ENCODE peak calls at places on chromosomes 4 and X, in five cellular contexts. D is fibroblast of pulmonary artery, C is transverse colon, K is A549, T is fibroblast of lung. Z is an unnamed sample.

GRCh38 chr4:48100248-48100647 is 33.8 kb downstream of the TXK start:
- DNase-seq in D (no peak), C (no peak), K (no peak), T (no peak), Z (no peak)

GRCh38 chrX:115233497-115234219 is at the start of gene LRCH2:
- DNase-seq in D (peak; percentile 38), C (no peak), K (no peak), T (no peak), Z (peak; percentile 37)

GRCh38 chrX:44829836-44830235 is 14.0 kb upstream of the DUSP21 start:
- DNase-seq in D (no peak), C (no peak), K (no peak), T (no peak), Z (no peak)

GRCh38 chrX:8868906-8869305 is 67.7 kb upstream of the FAM9A start:
- DNase-seq in D (peak; percentile 50), C (no peak), K (no peak), T (peak; percentile 64), Z (peak; percentile 50)

GRCh38 chr4:38740303-38740702 is 42.5 kb downstream of the TLR10 start:
- DNase-seq in D (no peak), C (no peak), K (no peak), T (no peak), Z (no peak)

GRCh38 chr4:91267543-91267942 is 1036.2 kb upstream of the GRID2 start:
- DNase-seq in D (peak; percentile 18), C (peak; percentile 10), K (no peak), T (no peak), Z (no peak)

GRCh38 chr4:81472249-81473085 is 760 bp upstream of the RASGEF1B start:
- DNase-seq in D (peak; percentile 58), C (peak; percentile 57), K (peak; percentile 14), T (peak; percentile 55), Z (peak; percentile 32)

GRCh38 chr4:186058253-186058979 is 10.5 kb upstream of the TLR3 start:
- DNase-seq in D (no peak), C (no peak), K (no peak), T (no peak), Z (no peak)

GRCh38 chr4:33357121-33357520 is 2637.0 kb downstream of the PCDH7 start:
- DNase-seq in D (peak; percentile 7), C (no peak), K (no peak), T (no peak), Z (no peak)

GRCh38 chrX:118181030-118181429 is 64.4 kb upstream of the KLHL13 start:
- DNase-seq in D (peak; percentile 32), C (no peak), K (no peak), T (peak; percentile 42), Z (peak; percentile 60)

GRCh38 chrX:47936224-47936939 is 67.4 kb downstream of the ZNF182 start:
- DNase-seq in D (peak; percentile 2), C (no peak), K (no peak), T (peak; percentile 0), Z (no peak)

GRCh38 chr4:121711263-121712000 is 14.7 kb upstream of the ANXA5 start:
- DNase-seq in D (peak; percentile 96), C (peak; percentile 73), K (peak; percentile 65), T (peak; percentile 96), Z (peak; percentile 95)

GRCh38 chr4:100508691-100509090 is 9.1 kb downstream of the EMCN start:
- DNase-seq in D (no peak), C (no peak), K (no peak), T (no peak), Z (no peak)

GRCh38 chr4:41561241-41561640 is 23.3 kb downstream of the LIMCH1 start:
- DNase-seq in D (no peak), C (no peak), K (no peak), T (no peak), Z (no peak)

GRCh38 chr4:120921456-120922389 is 803 bp downstream of the PRDM5 start:
- DNase-seq in D (peak; percentile 72), C (peak; percentile 73), K (peak; percentile 45), T (peak; percentile 71), Z (peak; percentile 75)

DNA sequence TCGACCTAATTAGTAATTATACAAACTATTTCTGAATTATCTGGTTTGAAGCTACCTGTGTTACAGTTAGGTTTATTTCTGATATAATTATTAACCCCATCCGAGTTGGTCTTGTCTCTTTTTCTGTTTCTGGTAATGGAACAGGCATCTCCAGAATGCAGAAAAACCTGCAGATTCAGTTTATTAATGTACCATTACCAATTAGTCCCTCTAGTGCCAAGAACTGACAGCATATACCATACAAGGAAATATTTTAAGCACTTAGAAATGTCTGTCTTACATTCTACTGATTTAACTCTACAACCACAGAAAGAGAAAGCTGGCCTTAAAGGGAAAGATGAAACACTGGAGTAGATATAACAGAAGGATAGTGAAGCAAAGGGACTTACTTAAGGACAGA is 570.6 kb downstream of the CENPC start:
- DNase-seq in D (no peak), C (no peak), K (no peak), T (no peak), Z (no peak)
- TF ChIP-seq CTCF in D (no peak), C (no peak), K (no peak), T (no peak), Z (no peak)

DNA sequence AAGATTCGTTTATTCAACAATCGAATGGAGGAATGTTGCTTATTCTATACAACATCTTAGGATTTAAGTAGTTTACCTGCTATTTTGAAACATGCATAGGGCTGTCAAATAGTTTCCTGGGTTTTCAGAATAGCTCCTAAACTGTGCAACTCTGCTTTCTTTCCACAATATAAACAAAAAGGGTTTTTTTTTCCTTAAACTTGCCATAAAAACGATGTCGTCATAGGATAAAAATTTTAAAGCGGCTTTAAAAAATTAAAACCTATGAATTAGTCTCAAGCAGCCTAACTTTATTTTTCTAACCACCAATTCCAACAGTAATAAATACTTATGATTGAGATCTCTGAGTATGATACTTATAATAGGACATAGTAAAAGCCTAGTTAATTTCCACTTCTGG is 21.6 kb upstream of the STIM2 start:
- DNase-seq in D (no peak), C (no peak), K (no peak), T (peak; percentile 45), Z (no peak)
- H3K4me3 ChIP-seq in D (no peak overlapping the region), C (no peak overlapping the region), K (no peak overlapping the region), T (no peak overlapping the region), Z (no peak overlapping the region)

GRCh38 chrX:10636337-10636736 is 16.0 kb upstream of the MID1 start:
- DNase-seq in D (peak; percentile 79), C (peak; percentile 28), K (peak; percentile 71), T (peak; percentile 78), Z (peak; percentile 74)
- TF ChIP-seq CTCF in D (peak; percentile 79), C (peak; percentile 46), K (peak; percentile 90), T (peak; percentile 69), Z (peak; percentile 75)

GRCh38 chr4:55124337-55125076 is 888 bp downstream of the KDR start:
- DNase-seq in D (peak; percentile 44), C (no peak), K (no peak), T (peak; percentile 8), Z (peak; percentile 16)
- H3K4me3 ChIP-seq in D (peak overlapping the region; percentile 92), C (no peak overlapping the region), K (no peak overlapping the region), T (no peak overlapping the region), Z (peak overlapping the region; percentile 66)

DNA sequence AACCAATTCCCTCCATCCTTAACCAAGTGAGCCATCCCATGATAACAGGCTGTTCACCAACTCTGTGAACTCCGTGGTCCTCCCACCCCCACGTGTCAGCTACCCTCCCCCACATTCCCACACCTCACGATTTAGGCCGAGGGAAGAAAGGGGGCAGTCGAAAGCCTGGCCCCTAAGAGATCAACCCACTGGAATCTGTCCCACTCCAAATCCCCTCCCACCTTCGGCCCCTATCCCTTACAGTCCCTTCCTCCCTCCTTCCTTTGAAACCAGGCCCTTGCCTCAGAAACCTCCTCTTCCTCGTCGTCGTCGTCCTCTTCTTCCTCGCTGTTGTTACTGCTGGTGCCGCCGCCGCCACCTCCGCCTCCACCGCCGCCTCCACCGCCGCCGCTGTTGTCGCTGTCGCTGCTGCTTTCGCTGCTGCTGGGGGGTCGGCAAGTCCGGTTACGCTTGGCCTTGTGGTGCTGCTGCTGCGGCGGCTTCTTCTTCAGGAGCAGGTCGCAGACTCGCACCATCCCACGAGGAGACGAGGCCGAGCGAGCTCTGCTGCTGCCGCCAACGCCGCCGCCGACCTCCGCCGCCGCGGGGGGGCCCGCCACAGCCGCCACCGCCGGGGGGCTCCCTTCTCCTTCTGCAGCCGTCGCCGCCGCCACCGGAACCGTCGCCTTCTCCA is 467 bp downstream of the ANKRD17 start:
- DNase-seq in D (peak; percentile 32), C (no peak), K (peak; percentile 8), T (peak; percentile 41), Z (peak; percentile 40)
- TF ChIP-seq CTCF in D (no peak), C (no peak), K (no peak), T (no peak), Z (no peak)

GRCh38 chr4:150580244-150580643 is 1.7 kb upstream of the MAB21L2 start:
- DNase-seq in D (no peak), C (no peak), K (no peak), T (no peak), Z (no peak)
- H3K4me3 ChIP-seq in D (peak overlapping the region; percentile 52), C (peak overlapping the region; percentile 40), K (no peak overlapping the region), T (peak overlapping the region; percentile 26), Z (no peak overlapping the region)

Z was measured in fibroblast of mammary gland.